ENCODE peak calls at places on chromosomes 16 and 17, in four cellular contexts. I is mesendoderm, B is transverse colon, G is fibroblast of lung. M is an unnamed sample.
A peak's percentile ranks its signal among the peaks of the same experiment; 100 is the strongest.

GRCh38 chr16:10950393-10950792 is 6.0 kb downstream of the CLEC16A start:
- DNase-seq in B (no peak), I (peak; percentile 52), G (no peak), M (no peak)

GRCh38 chr16:13896543-13897182 is 23.3 kb upstream of the ERCC4 start:
- DNase-seq in I (peak; percentile 10), G (peak; percentile 20), B (no peak), M (no peak)

GRCh38 chr17:66002807-66003206 is 189.1 kb downstream of the CEP112 start:
- DNase-seq in B (no peak), G (peak; percentile 19), I (no peak), M (no peak)

GRCh38 chr16:84117482-84117843 is 721 bp upstream of the MBTPS1 start:
- DNase-seq in B (no peak), G (peak; percentile 53), I (peak; percentile 61), M (no peak)

GRCh38 chr17:29241015-29241963 is 5.4 kb upstream of the CRYBA1 start:
- DNase-seq in B (no peak), I (peak; percentile 96), G (peak; percentile 96), M (peak; percentile 80)

GRCh38 chr17:45051060-45051719 is at the start of gene DCAKD:
- DNase-seq in I (peak; percentile 99), B (peak; percentile 95), G (peak; percentile 95), M (no peak)

GRCh38 chr16:51989637-51990230 is 557.2 kb downstream of the TOX3 start:
- DNase-seq in G (no peak), I (no peak), B (no peak), M (no peak)

GRCh38 chr16:79836129-79836528 is 235.6 kb upstream of the MAF start:
- DNase-seq in B (no peak), G (no peak), I (no peak), M (no peak)

GRCh38 chr17:36935681-36936454 is 1.4 kb upstream of the LHX1 start:
- DNase-seq in B (no peak), G (no peak), I (peak; percentile 93), M (no peak)

GRCh38 chr17:55601874-55602364 is 90.7 kb upstream of the SMIM36 start:
- DNase-seq in B (no peak), G (peak; percentile 76), I (peak; percentile 93), M (peak; percentile 33)

GRCh38 chr17:42178817-42179216 is 2.1 kb downstream of the KCNH4 start:
- DNase-seq in I (no peak), G (no peak), B (no peak), M (no peak)

GRCh38 chr16:87233928-87234327 is 83.3 kb downstream of the C16orf95 start:
- DNase-seq in I (peak; percentile 60), G (peak; percentile 51), B (no peak), M (no peak)

GRCh38 chr16:31008154-31008950 is 2.1 kb downstream of the STX1B start:
- DNase-seq in I (no peak), B (no peak), G (peak; percentile 39), M (no peak)

GRCh38 chr17:7019839-7020519 is 2.9 kb upstream of the BCL6B start:
- DNase-seq in I (peak; percentile 87), G (peak; percentile 65), B (peak; percentile 68), M (no peak)

GRCh38 chr16:11748404-11749254 is 6.0 kb upstream of the TXNDC11 start:
- DNase-seq in I (peak; percentile 28), G (no peak), B (peak; percentile 59), M (no peak)

GRCh38 chr17:74429604-74430384 is 2.1 kb upstream of the GPRC5C start:
- DNase-seq in I (peak; percentile 34), B (peak; percentile 67), G (no peak), M (no peak)

GRCh38 chr17:80943346-80944145 is 48.1 kb upstream of the CHMP6 start:
- DNase-seq in G (no peak), I (no peak), B (no peak), M (no peak)
- H3K27me3 ChIP-seq in G (no peaks in the 10 kb centered on the region), I (no peaks in the 10 kb centered on the region), B (no peaks in the 10 kb centered on the region), M (no peaks in the 10 kb centered on the region)

GRCh38 chr17:81426676-81427445 is 31.6 kb downstream of the BAHCC1 start:
- DNase-seq in I (no peak), B (no peak), G (no peak), M (no peak)

GRCh38 chr17:81422776-81423697 is 27.8 kb downstream of the BAHCC1 start:
- DNase-seq in B (peak; percentile 60), G (peak; percentile 91), I (peak; percentile 83), M (no peak)

GRCh38 chr17:81424613-81425017 is 29.4 kb downstream of the BAHCC1 start:
- DNase-seq in I (no peak), B (no peak), G (no peak), M (no peak)

GRCh38 chr17:81423698-81424071 is 28.4 kb downstream of the BAHCC1 start:
- DNase-seq in B (no peak), I (no peak), G (no peak), M (no peak)

GRCh38 chr17:81424151-81424550 is 28.9 kb downstream of the BAHCC1 start:
- DNase-seq in G (no peak), B (no peak), I (no peak), M (no peak)
- H3K4me1 ChIP-seq in G (peaks cover 41% of the 10 kb centered on the region), B (peaks cover 60% of the 10 kb centered on the region), I (peaks cover 7% of the 10 kb centered on the region), M (peaks cover 77% of the 10 kb centered on the region)

GRCh38 chr16:67647681-67648080 is 2.7 kb downstream of the CARMIL2 start:
- DNase-seq in G (no peak), I (no peak), B (no peak), M (no peak)
- H3K27me3 ChIP-seq in G (peaks cover 56% of the 10 kb centered on the region), I (no peaks in the 10 kb centered on the region), B (peaks cover 90% of the 10 kb centered on the region), M (no peaks in the 10 kb centered on the region)

GRCh38 chr17:76446449-76447231 is 6.3 kb downstream of the UBE2O start:
- DNase-seq in G (peak; percentile 79), B (no peak), I (peak; percentile 86), M (peak; percentile 81)
- H3K4me1 ChIP-seq in G (peaks cover 34% of the 10 kb centered on the region), B (peaks cover 2% of the 10 kb centered on the region), I (peaks cover 43% of the 10 kb centered on the region), M (peaks cover 74% of the 10 kb centered on the region)

GRCh38 chr16:58379736-58380135 is 12.5 kb upstream of the GINS3 start:
- DNase-seq in B (no peak), I (no peak), G (no peak), M (no peak)

GRCh38 chr16:58371841-58372240 is 20.4 kb upstream of the GINS3 start:
- DNase-seq in B (no peak), G (no peak), I (no peak), M (no peak)

GRCh38 chr16:58378401-58378800 is 13.9 kb upstream of the GINS3 start:
- DNase-seq in B (no peak), I (no peak), G (no peak), M (no peak)

GRCh38 chr16:58377932-58378331 is 14.3 kb upstream of the GINS3 start:
- DNase-seq in B (no peak), G (no peak), I (no peak), M (no peak)

DNA sequence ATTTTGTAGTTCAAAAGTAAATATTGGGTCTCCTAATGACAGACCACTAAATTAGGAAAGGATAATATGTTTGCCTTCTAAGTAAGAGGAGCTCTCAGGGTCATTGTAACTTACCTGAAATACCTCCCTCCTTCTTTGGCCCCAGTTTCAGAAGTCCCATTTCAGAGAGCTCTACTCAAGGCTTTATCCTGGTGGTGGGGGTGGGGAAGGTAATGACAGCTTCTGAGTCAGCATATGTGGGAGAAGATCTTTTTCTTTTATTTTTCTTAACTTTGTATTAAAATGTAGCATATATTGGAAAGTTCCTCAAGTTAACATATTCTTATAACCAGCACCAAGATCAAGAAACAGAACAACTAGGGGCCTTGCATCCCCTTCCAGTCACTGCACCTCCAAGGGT is 16.9 kb upstream of the GINS3 start:
- DNase-seq in B (no peak), I (no peak), G (no peak), M (no peak)
- H3K27me3 ChIP-seq in B (peaks cover 3% of the 10 kb centered on the region), I (no peaks in the 10 kb centered on the region), G (no peaks in the 10 kb centered on the region), M (no peaks in the 10 kb centered on the region)

GRCh38 chr17:77425791-77426641 is 285.2 kb downstream of the SEC14L1 start:
- DNase-seq in G (peak; percentile 85), I (peak; percentile 81), B (peak; percentile 76), M (no peak)
- H3K4me1 ChIP-seq in G (peaks cover 80% of the 10 kb centered on the region), I (peaks cover 11% of the 10 kb centered on the region), B (peaks cover 80% of the 10 kb centered on the region), M (peaks cover 97% of the 10 kb centered on the region)